ENCODE peak calls at places on chromosomes 7 and 10, in five cellular contexts. T, C, D, O and W are unnamed samples.
A peak's percentile ranks its signal among the peaks of the same experiment; 100 is the strongest.

GRCh38 chr10:25972631-25973030 is 38.6 kb downstream of the MYO3A start:
- DNase-seq in T (no peak), C (no peak), D (no peak), O (no peak), W (no peak)

GRCh38 chr7:83410989-83411591 is 237.8 kb downstream of the SEMA3E start:
- DNase-seq in T (no peak), C (no peak), D (peak; percentile 71), O (no peak), W (no peak)

GRCh38 chr10:91901784-91902677 is 7.3 kb downstream of the FGFBP3 start:
- DNase-seq in T (no peak), C (no peak), D (peak; percentile 81), O (no peak), W (peak; percentile 60)

GRCh38 chr7:37182011-37182478 is 266.6 kb downstream of the ELMO1 start:
- DNase-seq in T (peak; percentile 73), C (peak; percentile 75), D (peak; percentile 77), O (peak; percentile 52), W (peak; percentile 60)

GRCh38 chr7:149772821-149773425 is 465 bp downstream of the ZNF467 start:
- DNase-seq in T (peak; percentile 30), C (no peak), D (no peak), O (no peak), W (no peak)

GRCh38 chr10:43131256-43131655 is 7.0 kb upstream of the CSGALNACT2 start:
- DNase-seq in T (no peak), C (no peak), D (no peak), O (no peak), W (no peak)

GRCh38 chr7:138549082-138549481 is 89.0 kb downstream of the TRIM24 start:
- DNase-seq in T (no peak), C (no peak), D (no peak), O (no peak), W (no peak)

GRCh38 chr7:84196007-84196551 is 1.5 kb upstream of the SEMA3A start:
- DNase-seq in T (no peak), C (no peak), D (peak; percentile 78), O (no peak), W (no peak)